ENCODE peak calls at places on chromosomes 6 and 20, in eight cellular contexts. D is K562, T is WTC11, H is HCT116, N is A549, O is NB4, P is GM12878, X is HepG2. R is an unnamed sample.

GRCh38 chr20:42138711-42139110 is 520.5 kb upstream of the CHD6 start:
- DNase-seq in H (no peak), X (no peak), T (no peak), O (no peak), N (no peak), D (no peak), P (no peak), R (no peak)

GRCh38 chr6:12570461-12571030 is 146.0 kb upstream of the PHACTR1 start:
- DNase-seq in P (no peak), D (no peak), H (no peak), O (no peak), X (no peak), T (no peak), N (no peak), R (no peak)

GRCh38 chr6:163983601-163984445 is 569.3 kb downstream of the QKI start:
- DNase-seq in D (no peak), X (no peak), O (no peak), H (no peak), P (peak; percentile 5), T (no peak), N (no peak), R (no peak)

GRCh38 chr6:114945392-114945791 is 602.6 kb upstream of the HS3ST5 start:
- DNase-seq in N (no peak), X (no peak), D (no peak), H (no peak), P (no peak), O (no peak), T (no peak), R (no peak)

GRCh38 chr6:111971866-111972532 is 81.9 kb upstream of the CCN6 start:
- DNase-seq in O (no peak), D (no peak), N (no peak), P (no peak), T (no peak), X (no peak), H (no peak), R (no peak)

GRCh38 chr6:33249732-33250625 is 21.7 kb downstream of the VPS52 start:
- DNase-seq in O (peak; percentile 58), H (no peak), T (no peak), D (no peak), N (no peak), P (no peak), X (no peak), R (no peak)

GRCh38 chr20:1295276-1295930 is 29.3 kb downstream of the SNPH start:
- DNase-seq in N (no peak), P (no peak), X (no peak), D (no peak), H (no peak), O (no peak), T (no peak), R (no peak)

GRCh38 chr6:147142684-147143245 is 61.5 kb upstream of the STXBP5 start:
- DNase-seq in N (no peak), O (no peak), H (no peak), X (no peak), T (no peak), D (no peak), P (no peak), R (no peak)

GRCh38 chr6:32945106-32945761 is 4.4 kb upstream of the HLA-DMB start:
- DNase-seq in X (no peak), H (no peak), T (no peak), D (no peak), O (no peak), N (no peak), P (peak; percentile 67), R (no peak)

GRCh38 chr6:13454286-13455221 is 32.8 kb downstream of the GFOD1 start:
- DNase-seq in T (no peak), N (no peak), O (peak; percentile 87), X (no peak), H (no peak), P (peak; percentile 56), D (no peak), R (no peak)

GRCh38 chr6:99066041-99066440 is 118.3 kb upstream of the FBXL4 start:
- DNase-seq in X (no peak), P (no peak), T (no peak), H (no peak), N (no peak), D (no peak), O (no peak), R (no peak)

GRCh38 chr6:74857157-74857556 is 348.7 kb downstream of the COL12A1 start:
- DNase-seq in O (no peak), P (no peak), X (no peak), H (no peak), T (no peak), D (no peak), N (no peak), R (no peak)
- TF ChIP-seq MAX in O (no peak), P (no peak), X (no peak), H (no peak), T (no peak), D (no peak), N (no peak), R (no peak)

GRCh38 chr6:107539849-107540464 is 50.0 kb downstream of the SOBP start:
- DNase-seq in P (no peak), T (no peak), O (no peak), H (no peak), N (no peak), D (no peak), X (no peak), R (no peak)
- TF ChIP-seq MAX in P (no peak), T (no peak), O (no peak), H (no peak), N (no peak), D (no peak), X (no peak), R (no peak)

DNA sequence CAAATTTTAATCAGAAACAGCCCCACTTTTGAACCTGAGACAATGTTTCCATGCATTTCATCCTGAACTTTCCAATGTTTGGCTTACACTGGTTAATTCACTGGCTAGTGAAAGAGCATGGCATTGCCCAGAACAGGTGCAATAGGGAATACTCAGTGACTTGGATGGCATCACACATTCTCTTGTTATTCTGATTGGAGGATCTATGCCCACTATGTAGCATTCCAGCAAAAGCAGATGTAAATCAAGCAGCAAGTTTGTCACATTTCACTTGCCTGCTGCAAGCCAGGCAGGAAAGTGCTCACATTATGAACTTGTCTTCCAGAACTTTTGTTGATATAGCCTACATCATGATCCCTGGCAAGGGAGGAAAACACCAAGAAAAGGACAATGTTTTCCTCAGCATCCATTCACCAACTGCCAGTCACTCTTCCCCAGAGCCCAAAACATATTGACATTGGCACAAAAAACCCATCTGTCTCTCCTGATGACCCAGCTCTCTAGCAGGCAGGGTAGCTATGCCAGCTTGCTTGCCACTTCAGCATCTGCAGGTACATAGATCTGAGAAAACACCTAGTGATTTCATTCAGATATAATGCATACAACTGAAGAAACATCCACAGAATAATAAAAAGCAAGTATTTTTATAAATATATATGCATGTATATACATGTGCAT is 77.8 kb downstream of the ARHGAP18 start:
- DNase-seq in T (no peak), N (no peak), P (no peak), H (no peak), X (no peak), D (no peak), O (no peak), R (no peak)
- TF ChIP-seq MAX in T (no peak), N (no peak), P (no peak), H (no peak), X (no peak), D (no peak), O (no peak), R (no peak)

DNA sequence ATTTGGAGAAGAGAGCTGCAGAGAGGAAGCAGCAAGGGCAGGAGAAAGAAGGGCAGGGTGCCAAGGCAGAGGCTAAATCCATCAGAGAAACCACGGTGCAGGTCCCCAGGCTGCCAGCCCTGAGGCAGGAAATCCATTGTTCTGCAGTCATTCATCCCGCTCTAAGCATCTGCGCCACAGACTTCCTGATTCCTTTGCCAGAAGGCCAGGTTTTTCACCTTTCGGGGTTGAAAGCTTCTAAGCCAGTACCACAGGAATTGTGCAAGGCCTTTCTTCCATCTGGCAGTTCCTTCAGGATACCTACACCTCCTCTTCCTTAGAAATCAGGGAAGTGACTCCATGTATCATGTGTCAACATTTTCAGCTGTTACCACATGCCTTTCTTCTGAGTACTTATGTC is 45.6 kb downstream of the ADGRF5 start:
- DNase-seq in N (peak; percentile 2), P (no peak), O (no peak), D (no peak), T (peak; percentile 20), H (peak; percentile 28), X (no peak), R (peak; percentile 27)
- TF ChIP-seq MAX in N (no peak), P (no peak), O (no peak), D (no peak), T (no peak), H (no peak), X (no peak), R (no peak)

DNA sequence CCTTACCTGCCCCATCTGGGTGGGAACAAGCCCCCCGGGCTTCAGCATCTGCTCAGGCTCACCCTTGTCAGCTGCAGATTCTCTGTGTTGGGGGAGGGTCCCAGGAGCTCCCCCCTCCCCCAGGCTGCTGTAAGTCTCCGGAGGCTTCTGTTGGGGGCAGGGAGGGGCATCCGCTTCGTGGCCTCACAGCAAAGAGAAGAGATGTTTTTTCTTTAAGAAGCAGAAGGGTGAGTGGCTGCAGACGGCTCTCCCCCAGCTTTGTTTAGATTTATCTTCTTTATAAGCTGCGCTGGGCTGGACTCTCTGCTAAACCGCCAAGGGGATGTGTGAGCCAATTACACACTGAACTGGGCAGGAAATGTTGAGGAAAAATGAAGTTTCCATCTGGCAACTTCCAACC is 48.7 kb upstream of the GATA5 start:
- DNase-seq in N (no peak), H (no peak), T (no peak), O (no peak), D (no peak), X (no peak), P (no peak), R (no peak)
- TF ChIP-seq MAX in N (no peak), H (no peak), T (no peak), O (no peak), D (no peak), X (no peak), P (no peak), R (no peak)

DNA sequence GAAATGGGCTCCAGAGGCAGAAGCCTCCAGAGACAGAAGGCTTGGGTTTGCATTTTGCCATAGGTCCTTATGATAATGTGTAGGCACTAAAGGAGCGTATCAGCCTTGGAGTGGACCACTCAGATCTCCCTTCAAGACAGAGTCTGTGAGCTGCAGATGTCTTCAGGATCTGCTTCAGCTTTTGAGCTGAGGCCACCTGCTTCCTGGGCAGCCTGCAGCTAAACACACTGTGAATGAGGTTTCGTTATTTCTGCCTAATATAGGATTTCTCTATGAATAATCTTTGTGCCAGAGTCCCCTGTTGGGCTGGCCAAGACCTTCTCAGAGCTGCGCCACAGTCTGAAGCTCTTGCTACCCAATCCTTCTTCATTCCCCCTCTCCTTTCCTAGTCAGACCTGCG is 7.6 kb upstream of the KIAA1755 start:
- DNase-seq in O (no peak), T (no peak), X (no peak), H (no peak), P (no peak), D (no peak), N (no peak), R (no peak)
- TF ChIP-seq MAX in O (no peak), T (no peak), X (no peak), H (no peak), P (no peak), D (no peak), N (no peak), R (no peak)

GRCh38 chr20:34493646-34494045 is 22.6 kb upstream of the DYNLRB1 start:
- DNase-seq in X (no peak), H (no peak), T (no peak), D (no peak), P (no peak), O (no peak), N (no peak), R (no peak)
- TF ChIP-seq MAX in X (no peak), H (no peak), T (no peak), D (no peak), P (no peak), O (no peak), N (no peak), R (no peak)

R was measured in H1.